ENCODE peak calls at places on chromosomes 6 and 20, in four cellular contexts. X is NCI-H2029 treated with DMSO at 0.1 percent for 48 hours; T is stimulated activated CD4-positive, alpha-beta T cell treated with anti-CD3 and anti-CD28 coated beads, Interleukin-4, amount 100 ng/mL, for 24 hours; D is AG08395. L is an unnamed sample.
A peak's percentile ranks its signal among the peaks of the same experiment; 100 is the strongest.

GRCh38 chr6:98946266-98946817 is 1.4 kb downstream of the FBXL4 start:
- DNase-seq in D (no peak), T (no peak), X (no peak), L (no peak)

GRCh38 chr20:59627298-59627697 is 23.0 kb downstream of the PHACTR3 start:
- DNase-seq in X (no peak), T (no peak), D (no peak), L (no peak)

GRCh38 chr6:61869632-61870400 is 416.2 kb downstream of the KHDRBS2 start:
- DNase-seq in D (no peak), T (no peak), X (no peak), L (no peak)

GRCh38 chr20:21175433-21175832 is 49.6 kb downstream of the KIZ start:
- DNase-seq in T (no peak), X (no peak), D (no peak), L (no peak)

GRCh38 chr20:32680544-32681174 is 6.9 kb upstream of the C20orf203 start:
- DNase-seq in T (no peak), D (no peak), X (no peak), L (no peak)

GRCh38 chr20:37236462-37236861 is 25.2 kb downstream of the GHRH start:
- DNase-seq in X (no peak), D (no peak), T (no peak), L (no peak)

GRCh38 chr6:30895343-30895742 is 11.0 kb downstream of the DDR1 start:
- DNase-seq in X (no peak), T (no peak), D (no peak), L (no peak)

GRCh38 chr6:160005861-160006540 is 37.1 kb downstream of the IGF2R start:
- DNase-seq in X (no peak), T (no peak), D (peak; percentile 38), L (no peak)

GRCh38 chr6:140319209-140319608 is 944.8 kb upstream of the CITED2 start:
- DNase-seq in D (no peak), X (no peak), T (no peak), L (no peak)

GRCh38 chr6:157148391-157149323 is 174.7 kb downstream of the TMEM242 start:
- DNase-seq in X (peak; percentile 82), T (no peak), D (peak; percentile 94), L (no peak)

GRCh38 chr6:64838726-64839125 is 868.3 kb downstream of the EYS start:
- DNase-seq in X (no peak), D (no peak), T (no peak), L (no peak)

GRCh38 chr6:145327497-145328055 is 407.7 kb downstream of the EPM2A start:
- DNase-seq in T (no peak), D (peak; percentile 12), X (no peak), L (no peak)

GRCh38 chr20:35709269-35709668 is 10.1 kb downstream of the ROMO1 start:
- DNase-seq in T (no peak), X (no peak), D (no peak), L (no peak)